ENCODE peak calls at places on chromosomes 5 and 9, in nine cellular contexts. E is dorsolateral prefrontal cortex; R is breast epithelium; I is GM20000; U is mammary epithelial cell; P is CD8-positive, alpha-beta T cell; H is heart left ventricle; Z is OCI-LY7; K is coronary artery. Q is an unnamed sample.
A peak's percentile ranks its signal among the peaks of the same experiment; 100 is the strongest.

GRCh38 chr5:102511666-102512065 is 12.9 kb upstream of the SLCO6A1 start:
- DNase-seq in E (no peak), R (no peak), I (no peak), U (no peak), P (no peak), H (peak; percentile 29), Z (no peak), K (no peak), Q (no peak)

GRCh38 chr9:133715866-133716563 is 22.1 kb downstream of the SARDH start:
- DNase-seq in E (no peak), R (no peak), I (no peak), U (no peak), P (peak; percentile 46), H (no peak), Z (peak; percentile 75), K (no peak), Q (no peak)

GRCh38 chr5:172828911-172829431 is 5.1 kb upstream of the ERGIC1 start:
- DNase-seq in E (no peak), R (no peak), I (no peak), U (no peak), P (no peak), H (no peak), Z (no peak), K (no peak), Q (no peak)

GRCh38 chr5:166074839-166075481 is 2216.5 kb upstream of the WWC1 start:
- DNase-seq in E (no peak), R (no peak), I (no peak), U (no peak), P (no peak), H (no peak), Z (no peak), K (no peak), Q (no peak)

GRCh38 chr5:134566181-134566740 is 40.8 kb downstream of the JADE2 start:
- DNase-seq in E (no peak), R (no peak), I (no peak), U (no peak), P (no peak), H (no peak), Z (no peak), K (no peak), Q (no peak)

GRCh38 chr5:172545291-172545761 is 91.0 kb upstream of the SH3PXD2B start:
- DNase-seq in E (no peak), R (no peak), I (no peak), U (no peak), P (no peak), H (no peak), Z (no peak), K (peak; percentile 54), Q (no peak)

GRCh38 chr5:54229041-54229780 is 81.2 kb downstream of the ARL15 start:
- DNase-seq in E (peak; percentile 75), R (peak; percentile 56), I (peak; percentile 52), U (peak; percentile 46), P (peak; percentile 70), H (peak; percentile 54), Z (peak; percentile 69), K (no peak), Q (peak; percentile 50)

GRCh38 chr9:116318463-116319271 is 165.1 kb downstream of the PAPPA start:
- DNase-seq in E (peak; percentile 51), R (peak; percentile 44), I (no peak), U (no peak), P (no peak), H (peak; percentile 79), Z (no peak), K (no peak), Q (no peak)

GRCh38 chr5:67481362-67481761 is 284.8 kb upstream of the CD180 start:
- DNase-seq in E (no peak), R (no peak), I (no peak), U (peak; percentile 50), P (no peak), H (no peak), Z (no peak), K (no peak), Q (no peak)

GRCh38 chr5:171595801-171596231 is 176.4 kb downstream of the FGF18 start:
- DNase-seq in E (no peak), R (no peak), I (no peak), U (peak; percentile 53), P (no peak), H (peak; percentile 70), Z (no peak), K (peak; percentile 73), Q (no peak)

GRCh38 chr5:110851357-110851756 is 112.5 kb downstream of the SLC25A46 start:
- DNase-seq in E (no peak), R (no peak), I (no peak), U (peak; percentile 62), P (no peak), H (no peak), Z (no peak), K (no peak), Q (no peak)

GRCh38 chr9:116323571-116323970 is 170.0 kb downstream of the PAPPA start:
- DNase-seq in E (no peak), R (no peak), I (no peak), U (no peak), P (no peak), H (no peak), Z (no peak), K (no peak), Q (no peak)

GRCh38 chr5:145743396-145744061 is 91.6 kb downstream of the PRELID2 start:
- DNase-seq in E (no peak), R (no peak), I (no peak), U (no peak), P (no peak), H (no peak), Z (no peak), K (no peak), Q (no peak)

GRCh38 chr9:127178646-127179632 is 56.5 kb upstream of the ANGPTL2 start:
- DNase-seq in E (peak; percentile 45), R (peak; percentile 25), I (no peak), U (no peak), P (no peak), H (no peak), Z (no peak), K (peak; percentile 66), Q (no peak)

GRCh38 chr5:159105318-159106053 is 5.8 kb upstream of the EBF1 start:
- DNase-seq in E (no peak), R (no peak), I (no peak), U (no peak), P (no peak), H (no peak), Z (no peak), K (no peak), Q (no peak)

GRCh38 chr9:131278421-131279111 is 2.3 kb upstream of the FAM78A start:
- DNase-seq in E (no peak), R (no peak), I (no peak), U (no peak), P (no peak), H (peak; percentile 39), Z (no peak), K (no peak), Q (no peak)

GRCh38 chr5:91280942-91281269 is 102.2 kb downstream of the ARRDC3 start:
- DNase-seq in E (no peak), R (no peak), I (no peak), U (no peak), P (no peak), H (no peak), Z (no peak), K (no peak), Q (no peak)

GRCh38 chr5:79806741-79807140 is 117.1 kb downstream of the CMYA5 start:
- DNase-seq in E (no peak), R (no peak), I (no peak), U (no peak), P (no peak), H (peak; percentile 34), Z (no peak), K (no peak), Q (no peak)

GRCh38 chr5:138932171-138932810 is 57.2 kb upstream of the LRRTM2 start:
- DNase-seq in E (no peak), R (peak; percentile 15), I (no peak), U (no peak), P (no peak), H (no peak), Z (peak; percentile 7), K (no peak), Q (no peak)

GRCh38 chr9:77161966-77162365 is 15.4 kb upstream of the VPS13A start:
- DNase-seq in E (no peak), R (no peak), I (no peak), U (no peak), P (no peak), H (no peak), Z (no peak), K (no peak), Q (no peak)
- TF ChIP-seq CTCF in E (no peak), R (no peak), I (no peak), U (peak; percentile 45), P (no peak), H (no peak), Z (no peak), K (no peak), Q (no peak)

DNA sequence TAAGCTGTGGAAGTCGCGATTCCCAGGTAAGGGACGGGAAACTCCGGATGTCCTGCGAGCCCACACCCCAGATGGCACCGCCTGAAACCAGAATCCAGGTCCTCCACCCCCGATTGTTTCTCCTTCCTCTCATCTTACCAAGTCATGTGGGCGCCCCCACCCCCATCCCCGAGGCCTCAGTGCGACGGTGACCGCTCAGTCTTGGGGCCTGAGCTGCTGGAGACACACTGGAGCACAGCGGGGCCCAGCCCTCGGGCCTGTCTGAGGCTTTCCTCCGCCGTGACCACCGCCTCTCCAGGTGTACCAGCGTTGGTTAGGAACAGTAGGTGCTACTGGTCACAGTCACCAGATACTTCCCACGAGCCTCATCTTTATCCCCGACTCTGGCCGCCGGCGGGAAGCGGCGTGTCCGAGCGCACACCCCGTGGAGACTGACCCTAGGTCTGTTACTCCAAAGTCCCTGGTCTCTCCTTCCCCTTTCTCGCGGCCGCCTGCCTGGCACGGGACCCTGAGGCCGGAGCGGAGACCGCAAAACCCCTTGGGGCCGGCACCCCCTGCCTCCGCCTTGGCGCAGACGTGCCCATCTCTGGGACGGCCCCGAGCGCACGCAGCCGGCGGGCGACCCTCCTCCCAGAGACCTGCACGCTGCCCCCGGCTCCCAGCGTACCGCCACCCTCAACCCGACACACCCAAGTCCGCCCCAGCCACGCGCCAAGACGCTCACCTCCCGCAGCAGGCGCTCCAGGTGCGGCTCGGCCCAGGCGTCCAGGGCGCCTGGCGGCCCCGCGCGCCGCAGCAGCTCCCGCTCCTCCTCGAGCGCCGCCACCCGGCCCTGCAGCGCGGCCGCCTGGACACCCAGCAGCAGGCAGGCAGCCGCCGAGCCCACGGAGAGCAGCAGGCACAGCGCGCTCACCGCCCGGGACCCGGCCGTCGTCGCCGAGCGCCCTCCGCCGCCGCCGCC is 733 bp downstream of the COL23A1 start:
- DNase-seq in E (peak; percentile 60), R (no peak), I (no peak), U (peak; percentile 7), P (no peak), H (peak; percentile 51), Z (no peak), K (no peak), Q (peak; percentile 49)
- TF ChIP-seq CTCF in E (no peak), R (no peak), I (no peak), U (peak; percentile 1), P (no peak), H (no peak), Z (no peak), K (no peak), Q (peak; percentile 41)

GRCh38 chr9:12818431-12819000 is 43.7 kb downstream of the LURAP1L start:
- DNase-seq in E (no peak), R (no peak), I (no peak), U (no peak), P (no peak), H (no peak), Z (no peak), K (no peak), Q (no peak)
- TF ChIP-seq CTCF in E (no peak), R (no peak), I (no peak), U (peak; percentile 2), P (no peak), H (no peak), Z (no peak), K (no peak), Q (no peak)

GRCh38 chr5:34523382-34523716 is 132.8 kb upstream of the RAI14 start:
- DNase-seq in E (no peak), R (no peak), I (no peak), U (no peak), P (no peak), H (no peak), Z (no peak), K (no peak), Q (no peak)
- TF ChIP-seq CTCF in E (no peak), R (no peak), I (no peak), U (no peak), P (peak; percentile 34), H (peak; percentile 33), Z (peak; percentile 45), K (no peak), Q (no peak)